ENCODE peak calls at places on chromosomes 1 and 21, in nine cellular contexts. W is activated CD4-positive, alpha-beta T cell treated with anti-CD3 and anti-CD28 coated beads for 36 hours; Z is body of pancreas; R is A549; T is activated naive CD4-positive, alpha-beta T cell treated with anti-CD3 and anti-CD28 coated beads, Interleukin-2, amount 50 U/mL, for 72 hours; L is heart left ventricle; N is stimulated activated naive CD8-positive, alpha-beta T cell treated with anti-CD3 and anti-CD28 coated beads, Interleukin-15, Interleukin-2, amounts not matched to agents 100 U/mL and 50 U/mL, for 24 hours; Q is activated CD8-positive, alpha-beta T cell treated with anti-CD3 and anti-CD28 coated beads for 36 hours; A is effector memory CD8-positive, alpha-beta T cell. Y is an unnamed sample.

GRCh38 chr1:223479718-223480425 is 86.7 kb downstream of the CCDC185 start:
- ATAC-seq in Z (no peak), Q (no peak), R (peak; percentile 43), T (no peak), W (no peak), N (no peak), A (no peak), L (no peak), Y (no peak)

GRCh38 chr1:58986996-58987767 is 203.3 kb upstream of the JUN start:
- ATAC-seq in Q (peak; percentile 90), Z (no peak), R (no peak), N (peak; percentile 46), A (peak; percentile 89), W (peak; percentile 68), T (no peak), L (no peak), Y (peak; percentile 43)

GRCh38 chr1:57632401-57632800 is 208.5 kb upstream of the DAB1 start:
- ATAC-seq in L (no peak), N (no peak), T (no peak), Q (no peak), A (no peak), Z (no peak), R (no peak), W (no peak), Y (no peak)

GRCh38 chr1:186093437-186093836 is 281.6 kb downstream of the TPR start:
- ATAC-seq in Q (no peak), W (no peak), N (no peak), R (no peak), Z (no peak), T (no peak), A (no peak), L (peak; percentile 78), Y (no peak)

GRCh38 chr1:25106981-25107642 is 125.2 kb downstream of the SYF2 start:
- ATAC-seq in W (no peak), N (no peak), Z (no peak), R (no peak), L (no peak), A (no peak), T (no peak), Q (no peak), Y (no peak)

GRCh38 chr1:183577897-183578470 is 12.3 kb downstream of the NCF2 start:
- ATAC-seq in T (no peak), N (no peak), Z (no peak), L (no peak), R (no peak), W (no peak), A (no peak), Q (no peak), Y (no peak)

GRCh38 chr1:46605242-46605641 is 1.2 kb upstream of the MKNK1 start:
- ATAC-seq in T (no peak), Q (no peak), L (no peak), W (no peak), A (peak; percentile 72), R (no peak), Z (no peak), N (no peak), Y (no peak)

GRCh38 chr1:109627692-109628399 is 8.2 kb downstream of the AMPD2 start:
- ATAC-seq in N (no peak), A (no peak), W (no peak), R (no peak), L (no peak), Q (no peak), Z (no peak), T (no peak), Y (no peak)

GRCh38 chr1:184036517-184036949 is 995 bp downstream of the COLGALT2 start:
- ATAC-seq in R (peak; percentile 66), T (peak; percentile 28), L (peak; percentile 76), N (no peak), A (peak; percentile 29), Q (peak; percentile 9), Z (peak; percentile 82), W (peak; percentile 5), Y (no peak)

GRCh38 chr1:75129660-75130311 is 4.4 kb upstream of the LHX8 start:
- ATAC-seq in W (no peak), L (no peak), Z (no peak), A (no peak), R (no peak), Q (no peak), T (no peak), N (no peak), Y (no peak)

GRCh38 chr1:218135358-218135757 is 149.7 kb upstream of the RRP15 start:
- ATAC-seq in Z (no peak), A (no peak), T (no peak), Q (no peak), R (no peak), W (no peak), N (no peak), L (no peak), Y (no peak)

GRCh38 chr1:163914785-163915413 is 593.1 kb downstream of the NUF2 start:
- ATAC-seq in L (no peak), A (no peak), Z (no peak), R (no peak), Q (no peak), W (no peak), T (no peak), N (no peak), Y (no peak)

GRCh38 chr1:222843434-222844107 is 28.7 kb downstream of the DISP1 start:
- ATAC-seq in Z (peak; percentile 64), L (no peak), R (no peak), Q (no peak), A (no peak), N (no peak), T (no peak), W (no peak), Y (no peak)

GRCh38 chr1:38117444-38117887 is 70.9 kb upstream of the POU3F1 start:
- ATAC-seq in Q (no peak), W (no peak), R (no peak), L (no peak), N (no peak), Z (no peak), A (no peak), T (no peak), Y (no peak)

GRCh38 chr1:43270421-43271095 is 775 bp downstream of the TMEM125 start:
- ATAC-seq in R (no peak), Q (peak; percentile 25), L (peak; percentile 45), A (no peak), Z (peak; percentile 95), T (peak; percentile 15), N (no peak), W (peak; percentile 34), Y (peak; percentile 26)

GRCh38 chr1:230224101-230224927 is 157.3 kb downstream of the GALNT2 start:
- ATAC-seq in A (no peak), N (no peak), Z (no peak), R (no peak), L (no peak), W (no peak), Q (no peak), T (no peak), Y (no peak)

GRCh38 chr1:235857756-235858155 is 8.9 kb downstream of the LYST start:
- ATAC-seq in Q (peak; percentile 7), W (peak; percentile 37), A (no peak), R (no peak), L (no peak), Z (no peak), N (peak; percentile 40), T (peak; percentile 51), Y (peak; percentile 37)

GRCh38 chr1:179012033-179012432 is 13.7 kb upstream of the FAM20B start:
- ATAC-seq in W (no peak), L (no peak), N (no peak), R (no peak), T (no peak), A (no peak), Z (no peak), Q (no peak), Y (no peak)

GRCh38 chr1:234845097-234845660 is 235.2 kb upstream of the IRF2BP2 start:
- ATAC-seq in T (peak; percentile 33), Q (peak; percentile 3), N (peak; percentile 19), Z (peak; percentile 89), W (peak; percentile 6), A (peak; percentile 84), L (no peak), R (no peak), Y (peak; percentile 45)

GRCh38 chr1:80272495-80272894 is 1266.0 kb upstream of the ADGRL4 start:
- ATAC-seq in R (no peak), W (no peak), N (no peak), T (no peak), Z (no peak), L (no peak), A (no peak), Q (no peak), Y (no peak)

GRCh38 chr1:110902820-110903463 is 30.0 kb downstream of the CD53 start:
- ATAC-seq in Z (no peak), T (peak; percentile 28), L (no peak), W (peak; percentile 29), R (no peak), A (no peak), Q (no peak), N (no peak), Y (peak; percentile 35)

GRCh38 chr1:6321205-6321604 is 60.3 kb upstream of the GPR153 start:
- ATAC-seq in A (no peak), Z (no peak), T (no peak), R (no peak), Q (no peak), W (no peak), N (no peak), L (no peak), Y (no peak)

GRCh38 chr1:54425152-54425584 is 19.0 kb upstream of the SSBP3 start:
- ATAC-seq in L (no peak), A (no peak), T (no peak), Q (no peak), Z (no peak), W (no peak), R (no peak), N (no peak), Y (no peak)

GRCh38 chr1:228836954-228837481 is 101.7 kb downstream of the RHOU start:
- ATAC-seq in L (no peak), N (no peak), Z (no peak), A (no peak), T (no peak), W (no peak), Q (no peak), R (no peak), Y (no peak)

GRCh38 chr21:36337099-36337509 is 17.1 kb downstream of the MORC3 start:
- ATAC-seq in L (peak; percentile 44), R (peak; percentile 96), T (no peak), Z (no peak), N (no peak), A (no peak), Q (no peak), W (peak; percentile 47), Y (peak; percentile 66)

GRCh38 chr1:27297903-27298302 is 24.1 kb upstream of the TMEM222 start:
- ATAC-seq in N (no peak), W (no peak), T (no peak), R (no peak), A (no peak), Z (no peak), Q (no peak), L (no peak), Y (no peak)